ENCODE peak calls at places on chromosomes 7 and 10, in five cellular contexts. K, G, A, Q and B are unnamed samples.

GRCh38 chr7:4862156-4862555 is 326 bp upstream of the PAPOLB start:
- DNase-seq in K (no peak), G (no peak), A (no peak), Q (no peak), B (no peak)

GRCh38 chr7:50393076-50393475 is 57.1 kb downstream of the FIGNL1 start:
- DNase-seq in K (no peak), G (no peak), A (no peak), Q (no peak), B (no peak)

GRCh38 chr10:127909716-127910463 is 3.0 kb downstream of the PTPRE start:
- DNase-seq in K (no peak), G (no peak), A (no peak), Q (no peak), B (no peak)

GRCh38 chr10:100654835-100655759 is 90.3 kb upstream of the PAX2 start:
- DNase-seq in K (no peak), G (no peak), A (no peak), Q (no peak), B (peak; percentile 47)

GRCh38 chr7:47180268-47180826 is 401.6 kb downstream of the TNS3 start:
- DNase-seq in K (peak; percentile 51), G (no peak), A (no peak), Q (peak; percentile 72), B (peak; percentile 44)

GRCh38 chr10:133335238-133336122 is 1.2 kb downstream of the CALY start:
- DNase-seq in K (peak; percentile 62), G (no peak), A (peak; percentile 77), Q (peak; percentile 55), B (peak; percentile 85)

GRCh38 chr7:79217468-79217867 is 236.0 kb downstream of the MAGI2 start:
- DNase-seq in K (no peak), G (no peak), A (no peak), Q (peak; percentile 10), B (no peak)

GRCh38 chr7:148299877-148300276 is 290.7 kb upstream of the C7orf33 start:
- DNase-seq in K (no peak), G (no peak), A (no peak), Q (no peak), B (no peak)

GRCh38 chr7:107446531-107446930 is 23.3 kb upstream of the GPR22 start:
- DNase-seq in K (no peak), G (no peak), A (no peak), Q (peak; percentile 47), B (no peak)

GRCh38 chr10:1655367-1655766 is 82.0 kb downstream of the ADARB2 start:
- DNase-seq in K (no peak), G (no peak), A (no peak), Q (no peak), B (no peak)

GRCh38 chr7:97846945-97847344 is 25.3 kb downstream of the ASNS start:
- DNase-seq in K (no peak), G (no peak), A (no peak), Q (no peak), B (no peak)

GRCh38 chr7:142528608-142529408 is 220.5 kb upstream of the PRSS1 start:
- DNase-seq in K (no peak), G (no peak), A (no peak), Q (no peak), B (no peak)
- TF ChIP-seq CTCF in K (no peak), G (no peak), A (no peak), Q (no peak), B (no peak)

GRCh38 chr7:20402297-20403230 is 71.9 kb downstream of the ITGB8 start:
- DNase-seq in K (no peak), G (no peak), A (no peak), Q (no peak), B (no peak)
- TF ChIP-seq CTCF in K (peak; percentile 14), G (no peak), A (no peak), Q (peak; percentile 47), B (peak; percentile 37)

GRCh38 chr10:19832624-19833507 is 16.6 kb downstream of the PLXDC2 start:
- DNase-seq in K (no peak), G (no peak), A (no peak), Q (no peak), B (no peak)
- TF ChIP-seq CTCF in K (no peak), G (no peak), A (no peak), Q (no peak), B (no peak)

DNA sequence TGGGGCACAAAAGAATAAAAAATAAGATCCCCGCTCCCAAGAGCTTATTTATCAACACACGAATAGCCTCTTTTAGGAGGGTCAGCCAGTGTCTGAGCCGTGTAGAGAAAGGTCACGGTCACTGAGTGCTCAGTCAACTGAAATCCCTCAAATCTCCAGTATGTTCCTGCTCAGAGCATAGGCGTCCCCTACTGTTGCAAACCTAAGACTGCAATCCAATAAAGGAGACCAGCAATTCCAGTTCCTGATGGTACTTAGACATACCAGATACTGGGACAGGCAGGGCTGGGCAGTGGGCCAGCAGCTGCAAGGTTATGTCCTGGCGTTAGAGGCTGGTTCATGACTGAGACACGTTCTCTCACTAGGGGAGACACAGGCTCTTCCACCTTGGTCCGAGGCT is 93.6 kb downstream of the CACNB2 start:
- DNase-seq in K (peak; percentile 23), G (no peak), A (no peak), Q (no peak), B (no peak)
- TF ChIP-seq CTCF in K (no peak), G (no peak), A (no peak), Q (peak; percentile 11), B (no peak)

GRCh38 chr10:20768849-20769248 is 128.3 kb downstream of the NEBL start:
- DNase-seq in K (no peak), G (no peak), A (no peak), Q (peak; percentile 29), B (no peak)
- TF ChIP-seq CTCF in K (peak; percentile 22), G (peak; percentile 59), A (peak; percentile 46), Q (no peak), B (no peak)

GRCh38 chr7:131623154-131623553 is 66.7 kb upstream of the PODXL start:
- DNase-seq in K (peak; percentile 13), G (no peak), A (peak; percentile 61), Q (peak; percentile 65), B (no peak)
- TF ChIP-seq CTCF in K (no peak), G (no peak), A (no peak), Q (no peak), B (no peak)

GRCh38 chr10:117532451-117533107 is 10.0 kb upstream of the EMX2 start:
- DNase-seq in K (no peak), G (no peak), A (no peak), Q (no peak), B (no peak)

GRCh38 chr10:117535752-117536358 is 6.7 kb upstream of the EMX2 start:
- DNase-seq in K (no peak), G (no peak), A (no peak), Q (no peak), B (peak; percentile 26)

GRCh38 chr10:117533507-117534281 is 8.9 kb upstream of the EMX2 start:
- DNase-seq in K (no peak), G (no peak), A (no peak), Q (no peak), B (no peak)

GRCh38 chr10:117535045-117535751 is 7.3 kb upstream of the EMX2 start:
- DNase-seq in K (no peak), G (no peak), A (peak; percentile 55), Q (no peak), B (no peak)

GRCh38 chr10:117534321-117535044 is 8.1 kb upstream of the EMX2 start:
- DNase-seq in K (no peak), G (no peak), A (no peak), Q (no peak), B (peak; percentile 37)
- TF ChIP-seq CTCF in K (no peak), G (no peak), A (no peak), Q (no peak), B (no peak)

GRCh38 chr10:110387983-110388681 is 83.4 kb upstream of the SMNDC1 start:
- DNase-seq in K (no peak), G (no peak), A (no peak), Q (no peak), B (peak; percentile 68)

GRCh38 chr10:110389250-110389649 is 84.5 kb upstream of the SMNDC1 start:
- DNase-seq in K (no peak), G (no peak), A (no peak), Q (no peak), B (no peak)

GRCh38 chr10:110391541-110391940 is 86.8 kb upstream of the SMNDC1 start:
- DNase-seq in K (no peak), G (no peak), A (no peak), Q (no peak), B (no peak)

GRCh38 chr10:110387617-110387982 is 82.9 kb upstream of the SMNDC1 start:
- DNase-seq in K (no peak), G (no peak), A (no peak), Q (no peak), B (no peak)

GRCh38 chr10:110388682-110389052 is 83.9 kb upstream of the SMNDC1 start:
- DNase-seq in K (no peak), G (no peak), A (no peak), Q (no peak), B (no peak)
- TF ChIP-seq CTCF in K (no peak), G (no peak), A (no peak), Q (no peak), B (no peak)